ENCODE peak calls at places on chromosomes 3 and 15, in four cellular contexts. V is esophagus squamous epithelium, P is substantia nigra, Z is H9. U is an unnamed sample.

GRCh38 chr3:188353409-188353808 is 199.5 kb downstream of the LPP start:
- DNase-seq in V (no peak), Z (no peak), P (no peak), U (no peak)

GRCh38 chr3:181703701-181704420 is 7.9 kb upstream of the SOX2 start:
- DNase-seq in Z (peak), V (no peak), P (peak), U (no peak)

GRCh38 chr3:4478226-4478625 is 11.2 kb upstream of the SUMF1 start:
- DNase-seq in P (no peak), V (no peak), Z (no peak), U (no peak)

GRCh38 chr3:179067839-179068238 is 3.8 kb downstream of the ZMAT3 start:
- DNase-seq in P (no peak), Z (no peak), V (no peak), U (no peak)

GRCh38 chr3:143221446-143221845 is 101.9 kb downstream of the CHST2 start:
- DNase-seq in P (no peak), Z (no peak), V (no peak), U (no peak)

GRCh38 chr15:64356443-64357040 is 569 bp upstream of the CSNK1G1 start:
- DNase-seq in Z (no peak), V (no peak), P (no peak), U (peak)

GRCh38 chr3:13149331-13150203 is 76.3 kb upstream of the IQSEC1 start:
- DNase-seq in V (no peak), P (no peak), Z (no peak), U (peak)

GRCh38 chr3:151226825-151227224 is 23.8 kb upstream of the GPR171 start:
- DNase-seq in V (no peak), Z (no peak), P (no peak), U (no peak)

GRCh38 chr3:189806171-189806951 is 175.2 kb downstream of the TP63 start:
- DNase-seq in Z (peak), V (no peak), P (no peak), U (no peak)

GRCh38 chr3:43862470-43862869 is 171.7 kb downstream of the ABHD5 start:
- DNase-seq in P (no peak), V (no peak), Z (no peak), U (no peak)

GRCh38 chr3:129549006-129549800 is 6.2 kb downstream of the H1-8 start:
- DNase-seq in P (no peak), V (no peak), Z (no peak), U (no peak)

GRCh38 chr3:123809597-123809996 is 74.5 kb downstream of the MYLK start:
- DNase-seq in P (no peak), Z (no peak), V (no peak), U (no peak)

GRCh38 chr3:96449803-96450202 is 364.6 kb upstream of the EPHA6 start:
- DNase-seq in P (no peak), Z (peak), V (no peak), U (no peak)

GRCh38 chr3:49879721-49880120 is 10.0 kb upstream of the CAMKV start:
- DNase-seq in Z (no peak), V (no peak), P (no peak), U (no peak)

GRCh38 chr3:71896751-71897150 is 111.8 kb upstream of the PROK2 start:
- DNase-seq in P (no peak), Z (no peak), V (no peak), U (no peak)

GRCh38 chr15:27119695-27120266 is 148.8 kb downstream of the GABRG3 start:
- DNase-seq in Z (no peak), P (no peak), V (no peak), U (no peak)

GRCh38 chr15:86915811-86916331 is 836.2 kb downstream of the AGBL1 start:
- DNase-seq in V (no peak), P (peak), Z (peak), U (peak)

GRCh38 chr15:42759093-42759492 is 22.2 kb upstream of the CDAN1 start:
- DNase-seq in P (no peak), V (no peak), Z (no peak), U (no peak)

GRCh38 chr3:95302044-95302443 is 1239.2 kb downstream of the NSUN3 start:
- DNase-seq in V (no peak), P (no peak), Z (no peak), U (no peak)

GRCh38 chr3:120144267-120144666 is 50.0 kb upstream of the GSK3B start:
- DNase-seq in V (no peak), Z (no peak), P (no peak), U (no peak)

GRCh38 chr3:134228461-134228860 is 22.2 kb downstream of the RYK start:
- DNase-seq in P (no peak), Z (no peak), V (no peak), U (no peak)

GRCh38 chr3:149648525-149648924 is 9.3 kb downstream of the WWTR1 start:
- DNase-seq in Z (no peak), P (no peak), V (no peak), U (no peak)

GRCh38 chr3:57942872-57943283 is 65.3 kb upstream of the FLNB start:
- DNase-seq in Z (no peak), P (peak), V (no peak), U (no peak)

GRCh38 chr15:80275946-80276345 is 23.9 kb upstream of the CTXND1 start:
- DNase-seq in V (no peak), P (no peak), Z (no peak), U (no peak)

GRCh38 chr3:121252676-121253075 is 293.1 kb downstream of the POLQ start:
- DNase-seq in P (no peak), V (no peak), Z (no peak), U (no peak)

GRCh38 chr3:55206000-55206399 is 278.1 kb upstream of the LRTM1 start:
- DNase-seq in Z (no peak), P (no peak), V (no peak), U (no peak)

GRCh38 chr3:12187448-12188327 is 29.0 kb upstream of the TIMP4 start:
- DNase-seq in P (no peak), Z (no peak), V (no peak), U (no peak)

GRCh38 chr3:96991812-96992211 is 177.4 kb downstream of the EPHA6 start:
- DNase-seq in P (no peak), Z (no peak), V (no peak), U (no peak)

GRCh38 chr3:121998030-121998580 is 23.9 kb downstream of the ILDR1 start:
- DNase-seq in V (no peak), P (no peak), Z (no peak), U (no peak)

GRCh38 chr3:99248913-99249312 is 347.4 kb upstream of the DCBLD2 start:
- DNase-seq in V (no peak), Z (no peak), P (no peak), U (no peak)

GRCh38 chr3:87797872-87798566 is 260.8 kb downstream of the CGGBP1 start:
- DNase-seq in V (no peak), P (no peak), Z (no peak), U (no peak)

GRCh38 chr15:34520566-34520965 is 62.9 kb downstream of the GOLGA8B start:
- DNase-seq in P (no peak), Z (no peak), V (no peak), U (no peak)

GRCh38 chr3:30777426-30777825 is 117.0 kb downstream of the GADL1 start:
- DNase-seq in P (no peak), Z (no peak), V (no peak), U (peak)

GRCh38 chr3:155805204-155805801 is 775 bp downstream of the C3orf33 start:
- DNase-seq in V (no peak), P (no peak), Z (peak), U (no peak)

GRCh38 chr15:52678036-52678467 is 1.1 kb downstream of the ATOSA start:
- DNase-seq in V (no peak), P (peak), Z (peak), U (peak)

GRCh38 chr3:58350627-58351013 is 17.9 kb downstream of the PXK start:
- DNase-seq in P (no peak), Z (no peak), V (no peak), U (no peak)

GRCh38 chr15:78460737-78461136 is 22.7 kb downstream of the IREB2 start:
- DNase-seq in V (no peak), P (no peak), Z (no peak), U (no peak)

GRCh38 chr15:78455749-78456148 is 17.7 kb downstream of the IREB2 start:
- DNase-seq in V (no peak), Z (no peak), P (no peak), U (no peak)

GRCh38 chr15:78457101-78457500 is 19.1 kb downstream of the IREB2 start:
- DNase-seq in V (no peak), Z (no peak), P (no peak), U (no peak)

GRCh38 chr15:78456391-78456790 is 18.4 kb downstream of the IREB2 start:
- DNase-seq in Z (no peak), V (no peak), P (no peak), U (no peak)

DNA sequence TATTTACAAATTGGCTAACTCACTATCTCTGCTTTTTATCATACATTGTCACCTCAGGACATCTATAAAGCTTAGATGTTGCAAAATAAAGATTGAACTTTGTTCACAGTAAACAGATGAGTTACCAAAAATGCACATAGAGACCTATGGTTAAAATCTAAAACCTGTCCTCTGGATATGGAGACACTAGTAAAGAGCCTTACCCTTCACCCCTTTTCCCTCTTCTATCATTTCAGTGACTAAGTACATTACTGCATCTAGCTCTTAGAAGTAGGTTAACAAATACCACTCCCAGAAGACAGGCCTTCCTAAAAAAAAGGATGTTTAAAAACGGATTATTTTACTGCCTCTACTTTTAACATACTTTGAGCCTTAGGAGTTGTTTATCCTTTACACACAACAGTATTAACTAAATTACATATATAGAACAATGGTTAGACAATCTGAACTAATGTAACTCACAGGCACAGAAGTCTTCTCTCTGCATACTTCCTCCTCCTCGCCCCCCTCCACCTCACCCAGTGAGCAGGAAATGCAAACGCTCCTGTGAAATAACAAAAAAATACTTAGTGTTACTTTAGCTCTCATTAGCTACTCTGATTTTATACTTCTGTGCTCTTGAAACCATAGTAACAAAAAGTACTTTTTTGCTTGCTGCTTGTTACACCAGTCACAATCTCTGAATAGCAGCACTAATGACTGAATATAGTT is 23.3 kb downstream of the IREB2 start:
- DNase-seq in Z (no peak), V (no peak), P (no peak), U (no peak)
- H3K27ac ChIP-seq in Z (no peak), V (no peak), P (no peak), U (no peak)

GRCh38 chr3:6180171-6180570 is 680.7 kb upstream of the GRM7 start:
- DNase-seq in Z (no peak), V (no peak), P (no peak), U (no peak)
- H3K27ac ChIP-seq in Z (no peak), V (no peak), P (no peak), U (no peak)

DNA sequence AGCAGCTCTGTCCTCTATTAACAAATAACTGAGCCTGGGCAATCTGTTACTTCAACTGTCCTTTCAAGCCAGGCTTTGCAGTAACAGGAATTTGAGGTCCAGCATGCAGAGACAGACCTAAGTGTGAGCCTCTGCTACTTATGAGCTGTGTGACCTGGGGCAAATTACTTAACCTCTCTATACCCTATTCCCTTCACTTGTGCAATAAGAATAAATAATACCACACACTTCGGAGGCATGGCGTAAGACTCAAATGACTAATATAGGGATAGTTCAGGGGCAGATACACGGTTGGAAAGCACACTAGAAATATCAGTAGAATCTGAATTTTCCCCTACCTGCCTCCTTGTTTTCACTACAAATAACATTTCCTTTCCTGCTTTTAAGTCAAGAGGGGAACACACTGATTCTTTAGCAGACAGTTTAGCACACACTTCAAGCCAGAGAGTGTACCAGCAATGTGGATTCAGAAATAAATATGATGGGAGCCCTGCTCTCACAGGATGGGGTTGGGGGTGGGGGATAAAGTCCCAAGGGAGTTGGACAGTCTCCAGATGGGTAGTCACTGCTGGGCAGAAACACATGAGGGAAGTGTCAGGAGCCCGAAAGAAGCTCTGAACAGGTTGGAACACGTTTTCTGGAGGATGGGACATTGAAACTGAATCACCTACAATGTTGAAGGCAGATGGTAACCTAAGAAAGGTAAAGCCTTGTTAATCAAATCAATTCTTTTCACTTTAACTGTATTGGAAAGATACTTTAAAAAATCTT is 61.8 kb upstream of the RBP1 start:
- DNase-seq in V (no peak), P (no peak), Z (no peak), U (peak)
- H3K27ac ChIP-seq in V (peak), P (no peak), Z (no peak), U (peak)

DNA sequence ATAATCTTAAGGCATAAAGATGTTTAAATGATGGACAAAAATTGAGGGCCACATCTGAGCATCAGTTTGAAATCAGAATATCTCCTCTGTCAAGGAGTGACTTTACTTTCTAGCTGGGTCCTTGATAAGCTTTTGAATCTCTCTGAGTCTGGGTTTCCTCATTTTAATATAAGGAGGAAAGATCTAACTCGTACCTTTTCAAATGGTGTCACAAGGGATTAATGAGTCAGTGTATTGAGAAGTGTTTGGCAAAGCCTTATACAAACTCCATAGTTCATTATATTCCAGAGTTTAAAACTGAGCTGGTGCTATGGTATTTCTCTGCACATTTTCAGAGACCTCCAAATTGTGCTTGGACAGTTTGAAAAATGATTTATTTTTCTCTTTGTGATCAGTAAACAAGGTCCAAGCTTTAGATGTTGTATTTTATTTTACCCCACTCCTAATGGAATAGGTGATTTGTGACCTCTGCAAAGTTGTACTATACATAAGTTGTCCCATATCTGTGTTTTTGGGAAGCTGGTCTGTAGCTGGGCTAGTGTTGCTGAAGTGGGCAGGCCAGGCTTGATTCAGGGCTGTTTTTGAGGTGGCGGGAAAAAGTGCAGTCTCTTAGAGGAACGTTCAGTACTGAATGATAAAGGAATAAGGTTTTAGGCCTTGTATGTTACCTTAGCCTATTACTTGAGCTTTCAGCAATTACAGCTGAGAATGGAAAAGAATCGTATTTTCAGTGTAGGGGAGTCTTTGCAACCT is 5.6 kb downstream of the FNDC3B start:
- DNase-seq in V (no peak), P (no peak), Z (no peak), U (no peak)
- H3K27ac ChIP-seq in V (no peak), P (no peak), Z (no peak), U (no peak)

DNA sequence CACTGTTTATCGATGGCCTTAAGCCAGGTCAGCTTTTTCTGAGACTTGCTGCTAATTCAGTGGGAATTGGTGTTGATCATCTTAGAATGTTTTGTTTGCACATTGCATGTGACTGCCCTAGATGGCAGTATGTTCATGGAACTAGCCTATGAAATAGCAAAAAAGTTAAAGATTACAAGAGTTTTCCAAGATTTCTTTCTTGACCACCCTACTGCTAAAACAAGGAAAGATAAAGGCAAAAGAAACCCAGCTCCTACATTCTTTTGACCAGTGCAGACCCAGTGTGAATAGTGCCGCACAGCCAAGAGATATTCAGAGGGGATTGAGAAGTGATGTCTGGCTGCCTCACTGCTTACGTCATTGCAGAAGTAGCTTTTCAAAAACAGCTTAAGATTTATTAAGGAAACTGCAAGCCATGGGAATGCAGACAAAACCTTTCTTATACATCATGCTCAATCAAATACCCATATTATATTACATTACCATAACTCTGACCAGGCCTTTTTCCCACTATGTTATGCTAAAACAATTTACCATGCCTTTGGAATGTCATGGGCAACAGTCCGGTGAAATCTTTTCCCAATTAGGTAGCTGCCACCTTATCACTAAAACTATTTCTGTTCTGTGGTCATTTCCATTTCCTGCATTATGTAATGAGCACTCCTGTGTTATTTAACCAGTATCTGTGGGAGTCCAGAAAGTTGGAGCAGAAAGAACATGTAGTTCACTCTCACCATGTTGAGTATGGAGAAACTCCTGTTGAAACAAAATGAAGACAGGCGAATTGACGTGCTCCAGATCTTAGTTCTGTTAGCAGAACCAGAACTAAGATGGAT is 6.0 kb downstream of the PHLDB2 start:
- DNase-seq in Z (no peak), P (no peak), V (no peak), U (no peak)
- H3K27ac ChIP-seq in Z (no peak), P (no peak), V (peak), U (no peak)

GRCh38 chr3:45558431-45558830 is 36.1 kb upstream of the LIMD1 start:
- DNase-seq in P (no peak), V (no peak), Z (no peak), U (no peak)

GRCh38 chr3:45562027-45562426 is 32.5 kb upstream of the LIMD1 start:
- DNase-seq in Z (no peak), P (no peak), V (no peak), U (no peak)

GRCh38 chr3:45559560-45560118 is 34.9 kb upstream of the LIMD1 start:
- DNase-seq in Z (no peak), P (no peak), V (no peak), U (no peak)

GRCh38 chr3:45557886-45558285 is 36.7 kb upstream of the LIMD1 start:
- DNase-seq in P (no peak), V (no peak), Z (no peak), U (no peak)

GRCh38 chr3:45560270-45561020 is 34.1 kb upstream of the LIMD1 start:
- DNase-seq in P (no peak), Z (no peak), V (no peak), U (no peak)
- H3K27ac ChIP-seq in P (peak), Z (no peak), V (peak), U (no peak)

DNA sequence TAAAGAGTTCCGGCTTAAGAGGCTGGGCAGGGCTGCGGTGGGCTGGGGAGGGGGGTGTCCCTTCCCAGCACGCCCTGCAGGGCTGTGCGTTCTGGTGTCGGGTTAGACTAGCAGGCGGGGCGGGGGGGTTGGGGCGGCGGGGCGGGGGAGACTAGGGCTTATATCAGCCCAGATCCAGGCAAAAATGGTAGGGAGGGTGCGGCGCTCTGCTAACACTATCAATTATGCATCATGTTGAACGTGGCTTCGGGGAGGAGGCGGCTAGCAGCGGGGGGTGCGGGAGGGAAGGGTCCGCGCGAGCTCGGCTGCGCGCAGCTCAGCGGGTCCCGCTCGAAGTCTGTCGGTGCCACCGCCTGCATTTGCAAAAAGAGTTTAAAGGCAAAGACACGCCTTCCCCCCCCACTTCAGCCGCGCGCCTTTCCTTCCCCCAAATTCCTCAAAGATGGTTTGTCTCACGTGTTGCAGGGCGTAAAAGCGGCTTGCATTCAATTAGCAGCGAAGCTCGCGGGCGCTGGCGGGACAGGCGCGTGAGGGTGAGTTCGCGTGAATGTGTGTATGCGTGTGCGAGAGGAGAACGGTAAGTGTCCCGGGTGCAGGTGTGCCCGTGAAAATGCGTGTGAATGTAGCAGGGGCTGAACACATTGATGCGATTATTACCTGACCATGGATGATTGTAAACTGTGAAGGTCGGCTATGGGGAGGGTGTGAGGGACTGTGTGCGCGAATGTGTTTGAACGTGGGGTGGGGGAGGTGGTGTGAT is at the start of gene ISLR2:
- DNase-seq in P (no peak), V (no peak), Z (no peak), U (no peak)
- H3K27ac ChIP-seq in P (no peak), V (no peak), Z (no peak), U (no peak)